ENCODE peak calls at places on chromosomes 11 and 22, in eight cellular contexts. M, I, G, H, B, C, N and E are unnamed samples.

GRCh38 chr22:24505337-24505736 is 10.2 kb downstream of the UPB1 start:
- ATAC-seq in M (no peak), G (no peak), I (no peak), H (no peak), B (no peak), N (no peak), C (no peak), E (no peak)

GRCh38 chr11:71298016-71298550 is 45.7 kb upstream of the SHANK2 start:
- ATAC-seq in I (no peak), B (no peak), H (no peak), C (no peak), G (no peak), N (no peak), M (no peak), E (no peak)

GRCh38 chr11:116384407-116384806 is 388.4 kb downstream of the BUD13 start:
- ATAC-seq in G (no peak), M (no peak), H (no peak), B (no peak), C (no peak), I (no peak), N (no peak), E (no peak)

GRCh38 chr11:96215826-96216225 is 127.2 kb downstream of the MAML2 start:
- ATAC-seq in G (no peak), I (peak), H (no peak), N (no peak), C (no peak), B (peak), M (no peak), E (no peak)

GRCh38 chr11:99461913-99462312 is 441.2 kb downstream of the CNTN5 start:
- ATAC-seq in B (no peak), M (no peak), C (no peak), H (no peak), I (no peak), G (no peak), N (no peak), E (no peak)

GRCh38 chr22:42443240-42444059 is 11.2 kb upstream of the NFAM1 start:
- ATAC-seq in N (peak), C (no peak), I (no peak), B (peak), M (peak), H (peak), G (peak), E (peak)

GRCh38 chr11:17528181-17528691 is 16.0 kb downstream of the USH1C start:
- ATAC-seq in B (no peak), I (peak), N (peak), H (peak), G (peak), C (peak), M (peak), E (peak)

GRCh38 chr11:117095301-117096139 is 2.7 kb downstream of the SIK3 start:
- ATAC-seq in N (peak), G (no peak), C (no peak), H (peak), M (no peak), I (peak), B (no peak), E (no peak)

GRCh38 chr11:65497141-65498041 is 1.5 kb upstream of the MALAT1 start:
- ATAC-seq in I (peak), B (peak), H (peak), C (peak), G (peak), N (peak), M (peak), E (peak)

GRCh38 chr11:111465400-111465799 is 46.8 kb downstream of the BTG4 start:
- ATAC-seq in M (no peak), I (no peak), C (no peak), H (no peak), N (no peak), B (no peak), G (no peak), E (no peak)

GRCh38 chr11:104191124-104191523 is 27.2 kb upstream of the PDGFD start:
- ATAC-seq in G (no peak), N (no peak), H (no peak), I (no peak), C (no peak), B (no peak), M (no peak), E (no peak)

GRCh38 chr22:30277547-30278344 is 11.1 kb upstream of the OSM start:
- ATAC-seq in M (no peak), H (no peak), C (peak), I (no peak), B (no peak), N (no peak), G (peak), E (peak)

GRCh38 chr11:130720232-130720787 is 196.0 kb downstream of the SNX19 start:
- ATAC-seq in N (no peak), G (peak), B (no peak), C (no peak), H (no peak), I (no peak), M (no peak), E (no peak)

GRCh38 chr11:130710022-130710421 is 206.3 kb downstream of the SNX19 start:
- ATAC-seq in H (no peak), I (no peak), M (no peak), B (no peak), N (no peak), G (no peak), C (no peak), E (no peak)

GRCh38 chr11:133810766-133811165 is 34.5 kb downstream of the SPATA19 start:
- ATAC-seq in N (no peak), G (no peak), I (no peak), B (no peak), M (no peak), H (no peak), C (no peak), E (no peak)

GRCh38 chr11:68615657-68616056 is 68.7 kb upstream of the GAL start:
- ATAC-seq in G (peak), M (no peak), C (peak), N (no peak), I (no peak), B (no peak), H (no peak), E (peak)